ENCODE peak calls at places on chromosomes 2 and 18, in six cellular contexts. One of them, this sample, is unnamed.

GRCh38 chr18:44729631-44730101 is 49.0 kb downstream of the SETBP1 start:
- DNase-seq in astrocyte of the spinal cord: peak
- DNase-seq in upper lobe of right lung: no peak
- DNase-seq in cardiac muscle cell: peak
- DNase-seq in aorta: no peak
- DNase-seq in mucosa of descending colon: peak
- DNase-seq in this sample: peak

GRCh38 chr2:215528555-215528954 is 92.7 kb upstream of the FN1 start:
- DNase-seq in astrocyte of the spinal cord: peak
- DNase-seq in upper lobe of right lung: no peak
- DNase-seq in cardiac muscle cell: peak
- DNase-seq in aorta: no peak
- DNase-seq in mucosa of descending colon: no peak
- DNase-seq in this sample: peak

GRCh38 chr18:49066977-49067556 is 116.3 kb upstream of the SMAD7 start:
- DNase-seq in astrocyte of the spinal cord: no peak
- DNase-seq in upper lobe of right lung: no peak
- DNase-seq in cardiac muscle cell: no peak
- DNase-seq in aorta: no peak
- DNase-seq in mucosa of descending colon: no peak
- DNase-seq in this sample: no peak

GRCh38 chr2:121613774-121614173 is 35.5 kb downstream of the CLASP1 start:
- DNase-seq in astrocyte of the spinal cord: no peak
- DNase-seq in upper lobe of right lung: no peak
- DNase-seq in cardiac muscle cell: no peak
- DNase-seq in aorta: no peak
- DNase-seq in mucosa of descending colon: no peak
- DNase-seq in this sample: no peak

GRCh38 chr18:36157441-36157840 is 27.7 kb downstream of the ELP2 start:
- DNase-seq in astrocyte of the spinal cord: peak
- DNase-seq in upper lobe of right lung: no peak
- DNase-seq in cardiac muscle cell: no peak
- DNase-seq in aorta: no peak
- DNase-seq in mucosa of descending colon: no peak
- DNase-seq in this sample: no peak

GRCh38 chr2:236289766-236290462 is 25.7 kb upstream of the ASB18 start:
- DNase-seq in astrocyte of the spinal cord: no peak
- DNase-seq in upper lobe of right lung: no peak
- DNase-seq in cardiac muscle cell: no peak
- DNase-seq in aorta: no peak
- DNase-seq in mucosa of descending colon: no peak
- DNase-seq in this sample: peak

GRCh38 chr18:51537487-51537886 is 340.0 kb upstream of the MEX3C start:
- DNase-seq in astrocyte of the spinal cord: no peak
- DNase-seq in upper lobe of right lung: no peak
- DNase-seq in cardiac muscle cell: peak
- DNase-seq in aorta: no peak
- DNase-seq in mucosa of descending colon: peak
- DNase-seq in this sample: no peak

GRCh38 chr2:145076085-145076484 is 556.2 kb upstream of the ZEB2 start:
- DNase-seq in astrocyte of the spinal cord: no peak
- DNase-seq in upper lobe of right lung: no peak
- DNase-seq in cardiac muscle cell: no peak
- DNase-seq in aorta: no peak
- DNase-seq in mucosa of descending colon: no peak
- DNase-seq in this sample: no peak

GRCh38 chr2:226130192-226130591 is 669.4 kb downstream of the IRS1 start:
- DNase-seq in astrocyte of the spinal cord: peak
- DNase-seq in upper lobe of right lung: no peak
- DNase-seq in cardiac muscle cell: peak
- DNase-seq in aorta: no peak
- DNase-seq in mucosa of descending colon: no peak
- DNase-seq in this sample: no peak

GRCh38 chr18:66587430-66587829 is 16.5 kb downstream of the CDH19 start:
- DNase-seq in astrocyte of the spinal cord: no peak
- DNase-seq in upper lobe of right lung: no peak
- DNase-seq in cardiac muscle cell: no peak
- DNase-seq in aorta: no peak
- DNase-seq in mucosa of descending colon: no peak
- DNase-seq in this sample: no peak

DNA sequence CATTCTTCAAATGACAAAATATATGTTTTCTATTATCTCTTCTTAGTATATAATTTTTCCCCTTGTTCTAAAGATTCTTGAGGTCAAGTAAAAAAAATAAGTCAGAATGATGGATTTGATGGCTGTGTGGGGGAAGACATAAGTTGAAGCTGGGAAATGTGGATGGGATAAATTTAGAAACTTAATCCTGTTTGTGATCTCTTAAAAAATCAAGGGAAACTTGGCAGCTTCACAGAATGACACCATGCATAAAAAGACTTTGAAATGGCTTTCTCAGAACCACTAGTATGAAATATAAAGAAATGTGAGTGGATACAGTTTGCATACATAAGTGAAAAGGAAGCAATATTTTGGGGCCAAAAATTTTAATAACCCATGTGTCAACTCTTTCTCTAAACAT is 21.7 kb downstream of the CDH19 start:
- DNase-seq in astrocyte of the spinal cord: no peak
- DNase-seq in upper lobe of right lung: no peak
- DNase-seq in cardiac muscle cell: no peak
- DNase-seq in aorta: no peak
- DNase-seq in mucosa of descending colon: no peak
- DNase-seq in this sample: no peak
- H3K4me3 ChIP-seq in astrocyte of the spinal cord: no peak
- H3K4me3 ChIP-seq in upper lobe of right lung: no peak
- H3K4me3 ChIP-seq in cardiac muscle cell: no peak
- H3K4me3 ChIP-seq in aorta: no peak
- H3K4me3 ChIP-seq in mucosa of descending colon: no peak
- H3K4me3 ChIP-seq in this sample: no peak

DNA sequence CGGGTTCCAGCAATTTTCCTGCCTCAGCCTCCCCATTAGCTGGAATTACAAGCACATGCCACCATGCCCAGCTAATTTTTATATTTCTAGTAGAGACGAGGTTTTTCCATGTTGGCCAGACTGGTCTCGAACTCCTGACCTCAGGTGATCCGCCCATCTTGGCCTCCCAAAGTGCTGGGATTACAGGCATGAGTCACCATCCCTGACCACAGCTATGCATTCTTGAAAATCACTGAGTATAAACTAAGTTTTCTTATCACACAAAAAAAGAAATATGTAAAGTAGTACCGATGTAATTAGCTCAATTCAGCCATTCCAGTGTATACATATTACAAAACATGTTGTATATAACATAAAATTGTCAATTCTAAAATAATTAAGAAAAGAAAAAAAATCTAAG is 232.7 kb downstream of the MBD2 start:
- DNase-seq in astrocyte of the spinal cord: peak
- DNase-seq in upper lobe of right lung: no peak
- DNase-seq in cardiac muscle cell: peak
- DNase-seq in aorta: no peak
- DNase-seq in mucosa of descending colon: no peak
- DNase-seq in this sample: peak
- H3K4me3 ChIP-seq in astrocyte of the spinal cord: no peak
- H3K4me3 ChIP-seq in upper lobe of right lung: no peak
- H3K4me3 ChIP-seq in cardiac muscle cell: no peak
- H3K4me3 ChIP-seq in aorta: no peak
- H3K4me3 ChIP-seq in mucosa of descending colon: no peak
- H3K4me3 ChIP-seq in this sample: no peak

GRCh38 chr18:25283769-25284168 is 68.2 kb downstream of the ZNF521 start:
- DNase-seq in astrocyte of the spinal cord: no peak
- DNase-seq in upper lobe of right lung: no peak
- DNase-seq in cardiac muscle cell: no peak
- DNase-seq in aorta: no peak
- DNase-seq in mucosa of descending colon: no peak
- DNase-seq in this sample: no peak

GRCh38 chr18:25284278-25284677 is 67.7 kb downstream of the ZNF521 start:
- DNase-seq in astrocyte of the spinal cord: no peak
- DNase-seq in upper lobe of right lung: no peak
- DNase-seq in cardiac muscle cell: no peak
- DNase-seq in aorta: no peak
- DNase-seq in mucosa of descending colon: no peak
- DNase-seq in this sample: no peak

GRCh38 chr18:25282922-25283703 is 68.9 kb downstream of the ZNF521 start:
- DNase-seq in astrocyte of the spinal cord: no peak
- DNase-seq in upper lobe of right lung: no peak
- DNase-seq in cardiac muscle cell: no peak
- DNase-seq in aorta: no peak
- DNase-seq in mucosa of descending colon: no peak
- DNase-seq in this sample: no peak

GRCh38 chr18:25287096-25287495 is 64.9 kb downstream of the ZNF521 start:
- DNase-seq in astrocyte of the spinal cord: no peak
- DNase-seq in upper lobe of right lung: no peak
- DNase-seq in cardiac muscle cell: no peak
- DNase-seq in aorta: no peak
- DNase-seq in mucosa of descending colon: no peak
- DNase-seq in this sample: no peak

DNA sequence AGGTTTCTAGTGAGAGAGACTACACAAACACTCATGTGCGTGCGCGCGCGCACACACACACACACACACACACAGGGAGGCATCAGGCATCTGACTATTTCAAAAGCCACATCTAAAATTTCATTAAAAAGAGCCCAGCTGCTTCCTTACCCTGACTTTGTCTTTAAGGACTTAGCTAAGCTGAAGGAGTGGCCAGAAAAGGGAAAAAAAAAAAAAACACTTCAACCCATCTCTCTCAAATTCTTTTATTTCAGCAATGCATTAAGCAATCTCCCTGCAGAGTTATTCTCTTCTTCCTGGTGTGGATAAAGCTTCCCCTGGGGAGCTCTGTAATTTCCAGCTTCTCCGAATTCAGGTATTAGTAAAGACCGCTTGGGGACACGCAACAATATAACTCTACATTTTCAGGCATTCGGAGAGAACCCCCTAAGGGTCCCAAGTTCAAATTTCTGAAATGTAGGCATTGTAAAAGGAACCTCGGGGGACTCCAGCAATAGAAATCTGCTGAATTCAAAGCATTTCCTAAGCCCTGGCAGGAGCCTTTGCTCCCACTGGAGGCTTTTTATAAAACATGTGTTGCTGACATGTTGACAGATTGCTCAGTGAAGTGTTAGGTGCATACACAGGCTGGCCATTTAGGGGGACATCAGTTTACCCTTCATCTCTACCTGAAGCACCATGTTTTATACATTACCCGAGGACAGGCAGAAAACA is 66.9 kb downstream of the ZNF521 start:
- DNase-seq in astrocyte of the spinal cord: peak
- DNase-seq in upper lobe of right lung: no peak
- DNase-seq in cardiac muscle cell: peak
- DNase-seq in aorta: no peak
- DNase-seq in mucosa of descending colon: no peak
- DNase-seq in this sample: no peak
- H3K4me3 ChIP-seq in astrocyte of the spinal cord: no peak
- H3K4me3 ChIP-seq in upper lobe of right lung: no peak
- H3K4me3 ChIP-seq in cardiac muscle cell: no peak
- H3K4me3 ChIP-seq in aorta: no peak
- H3K4me3 ChIP-seq in mucosa of descending colon: no peak
- H3K4me3 ChIP-seq in this sample: no peak

GRCh38 chr2:239506101-239506808 is 105.4 kb upstream of the HDAC4 start:
- DNase-seq in astrocyte of the spinal cord: no peak
- DNase-seq in upper lobe of right lung: no peak
- DNase-seq in cardiac muscle cell: no peak
- DNase-seq in aorta: no peak
- DNase-seq in mucosa of descending colon: no peak
- DNase-seq in this sample: no peak
- H3K4me3 ChIP-seq in astrocyte of the spinal cord: no peak
- H3K4me3 ChIP-seq in upper lobe of right lung: no peak
- H3K4me3 ChIP-seq in cardiac muscle cell: no peak
- H3K4me3 ChIP-seq in aorta: no peak
- H3K4me3 ChIP-seq in mucosa of descending colon: no peak
- H3K4me3 ChIP-seq in this sample: no peak

DNA sequence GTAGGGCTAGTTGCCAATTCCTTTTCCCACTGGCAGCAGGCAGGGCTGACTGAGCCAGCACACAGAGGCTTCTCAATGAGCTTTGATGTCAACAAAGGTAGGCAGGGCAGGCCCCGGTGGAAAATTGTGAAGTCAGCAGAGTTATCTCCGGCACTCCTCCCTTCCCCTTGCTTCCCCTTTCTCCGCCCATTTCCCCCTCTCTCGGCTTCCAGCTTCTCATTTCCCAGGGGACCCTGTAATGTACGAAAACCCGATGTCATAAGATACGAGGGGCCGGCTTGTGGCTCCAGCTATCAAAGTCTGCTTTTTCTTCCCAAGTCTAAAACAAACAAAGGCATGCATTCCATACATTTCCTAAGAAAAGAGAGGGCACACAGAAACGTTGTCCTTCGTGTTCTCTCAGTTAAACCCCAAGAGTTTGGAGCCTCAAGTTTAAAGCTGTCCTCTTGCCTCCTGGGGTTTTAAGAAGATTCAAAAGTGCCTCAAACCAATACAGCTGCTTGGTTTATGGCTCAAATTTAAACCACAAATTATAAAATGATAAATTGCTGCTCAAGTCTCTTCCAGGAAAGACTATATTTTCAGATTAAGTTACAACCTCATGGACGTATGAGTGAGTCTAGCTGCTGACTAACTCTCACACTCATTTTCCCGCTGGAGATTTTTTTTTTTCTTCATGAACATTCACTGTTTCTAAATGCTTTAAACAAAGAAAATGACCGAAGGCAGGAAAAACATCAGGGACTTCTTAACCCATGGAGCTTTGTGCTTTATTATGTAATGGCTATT is 27.3 kb upstream of the EML4 start:
- DNase-seq in astrocyte of the spinal cord: peak
- DNase-seq in upper lobe of right lung: peak
- DNase-seq in cardiac muscle cell: peak
- DNase-seq in aorta: peak
- DNase-seq in mucosa of descending colon: peak
- DNase-seq in this sample: peak
- H3K4me3 ChIP-seq in astrocyte of the spinal cord: peak
- H3K4me3 ChIP-seq in upper lobe of right lung: peak
- H3K4me3 ChIP-seq in cardiac muscle cell: peak
- H3K4me3 ChIP-seq in aorta: peak
- H3K4me3 ChIP-seq in mucosa of descending colon: no peak
- H3K4me3 ChIP-seq in this sample: peak

GRCh38 chr2:216714412-216714775 is 19.0 kb upstream of the IGFBP5 start:
- DNase-seq in astrocyte of the spinal cord: peak
- DNase-seq in upper lobe of right lung: no peak
- DNase-seq in cardiac muscle cell: no peak
- DNase-seq in aorta: no peak
- DNase-seq in mucosa of descending colon: no peak
- DNase-seq in this sample: no peak
- H3K4me3 ChIP-seq in astrocyte of the spinal cord: no peak
- H3K4me3 ChIP-seq in upper lobe of right lung: no peak
- H3K4me3 ChIP-seq in cardiac muscle cell: no peak
- H3K4me3 ChIP-seq in aorta: no peak
- H3K4me3 ChIP-seq in mucosa of descending colon: no peak
- H3K4me3 ChIP-seq in this sample: no peak

DNA sequence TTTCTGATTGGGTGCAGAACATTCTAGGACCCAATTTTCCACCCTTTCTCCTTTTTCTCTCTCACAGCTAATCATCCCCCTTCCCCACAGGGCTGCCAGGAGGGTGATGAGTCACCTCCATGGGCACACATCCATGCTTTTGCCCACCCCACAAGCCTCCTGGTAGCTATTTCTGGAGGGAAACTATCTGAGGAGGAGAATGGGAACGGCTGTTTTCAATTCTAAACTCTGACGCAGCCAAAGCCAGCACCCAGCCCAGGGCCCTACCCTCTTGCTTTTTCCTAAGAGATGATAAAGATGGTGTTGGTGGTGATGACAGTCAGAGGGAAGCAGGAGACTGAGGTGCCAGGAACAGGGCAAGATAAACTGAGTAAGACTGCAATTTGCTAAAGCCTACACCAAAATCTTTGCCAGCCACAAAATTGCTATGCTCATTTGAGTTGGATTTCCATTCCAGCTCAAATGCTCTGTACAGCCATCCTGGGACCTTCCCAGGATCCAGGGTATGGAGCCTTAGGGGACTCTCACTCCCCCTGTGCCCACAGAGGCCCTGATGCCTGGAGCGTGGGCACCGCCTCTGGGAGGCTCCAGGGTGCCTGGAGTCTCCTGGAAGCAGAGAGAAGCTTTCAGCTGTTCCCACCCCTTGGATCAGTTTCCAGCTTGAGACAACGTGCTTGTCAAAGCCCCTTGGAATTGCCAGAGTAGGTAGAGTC is 62.0 kb upstream of the FZD7 start:
- DNase-seq in astrocyte of the spinal cord: peak
- DNase-seq in upper lobe of right lung: no peak
- DNase-seq in cardiac muscle cell: peak
- DNase-seq in aorta: no peak
- DNase-seq in mucosa of descending colon: no peak
- DNase-seq in this sample: peak
- H3K4me3 ChIP-seq in astrocyte of the spinal cord: no peak
- H3K4me3 ChIP-seq in upper lobe of right lung: no peak
- H3K4me3 ChIP-seq in cardiac muscle cell: no peak
- H3K4me3 ChIP-seq in aorta: no peak
- H3K4me3 ChIP-seq in mucosa of descending colon: no peak
- H3K4me3 ChIP-seq in this sample: no peak